ENCODE peak calls at places on chromosomes 6 and 20, in eight cellular contexts. One of them, this sample, is unnamed.

GRCh38 chr20:40561187-40561586 is 127.8 kb downstream of the MAFB start:
- DNase-seq in esophagus muscularis mucosa: no peak
- DNase-seq in cardiac fibroblast: no peak
- DNase-seq in adrenal gland: no peak
- DNase-seq in spleen: no peak
- DNase-seq in brain microvascular endothelial cell: no peak
- DNase-seq in fibroblast of the aortic adventitia: no peak
- DNase-seq in heart right ventricle: no peak
- DNase-seq in this sample: no peak

GRCh38 chr20:40008177-40008576 is 680.9 kb downstream of the MAFB start:
- DNase-seq in esophagus muscularis mucosa: no peak
- DNase-seq in cardiac fibroblast: peak; percentile 3
- DNase-seq in adrenal gland: no peak
- DNase-seq in spleen: no peak
- DNase-seq in brain microvascular endothelial cell: no peak
- DNase-seq in fibroblast of the aortic adventitia: peak; percentile 2
- DNase-seq in heart right ventricle: no peak
- DNase-seq in this sample: no peak

GRCh38 chr6:6856538-6857523 is 250.9 kb upstream of the RREB1 start:
- DNase-seq in esophagus muscularis mucosa: no peak
- DNase-seq in cardiac fibroblast: peak; percentile 59
- DNase-seq in adrenal gland: peak; percentile 72
- DNase-seq in spleen: peak; percentile 78
- DNase-seq in brain microvascular endothelial cell: peak; percentile 19
- DNase-seq in fibroblast of the aortic adventitia: peak; percentile 15
- DNase-seq in heart right ventricle: peak; percentile 70
- DNase-seq in this sample: no peak

GRCh38 chr20:59171986-59172385 is 8.4 kb downstream of the ZNF831 start:
- DNase-seq in esophagus muscularis mucosa: no peak
- DNase-seq in cardiac fibroblast: no peak
- DNase-seq in adrenal gland: no peak
- DNase-seq in spleen: no peak
- DNase-seq in brain microvascular endothelial cell: no peak
- DNase-seq in fibroblast of the aortic adventitia: no peak
- DNase-seq in heart right ventricle: no peak
- DNase-seq in this sample: no peak

GRCh38 chr20:32461836-32462600 is 103.9 kb downstream of the ASXL1 start:
- DNase-seq in esophagus muscularis mucosa: no peak
- DNase-seq in cardiac fibroblast: no peak
- DNase-seq in adrenal gland: no peak
- DNase-seq in spleen: no peak
- DNase-seq in brain microvascular endothelial cell: no peak
- DNase-seq in fibroblast of the aortic adventitia: no peak
- DNase-seq in heart right ventricle: no peak
- DNase-seq in this sample: no peak

GRCh38 chr6:17450825-17451224 is 57.4 kb downstream of the CAP2 start:
- DNase-seq in esophagus muscularis mucosa: no peak
- DNase-seq in cardiac fibroblast: no peak
- DNase-seq in adrenal gland: no peak
- DNase-seq in spleen: no peak
- DNase-seq in brain microvascular endothelial cell: no peak
- DNase-seq in fibroblast of the aortic adventitia: no peak
- DNase-seq in heart right ventricle: no peak
- DNase-seq in this sample: no peak

GRCh38 chr20:41004561-41005360 is 23.9 kb upstream of the TOP1 start:
- DNase-seq in esophagus muscularis mucosa: no peak
- DNase-seq in cardiac fibroblast: peak; percentile 41
- DNase-seq in adrenal gland: no peak
- DNase-seq in spleen: no peak
- DNase-seq in brain microvascular endothelial cell: no peak
- DNase-seq in fibroblast of the aortic adventitia: no peak
- DNase-seq in heart right ventricle: no peak
- DNase-seq in this sample: no peak

GRCh38 chr6:168192195-168192900 is 113.3 kb upstream of the FRMD1 start:
- DNase-seq in esophagus muscularis mucosa: no peak
- DNase-seq in cardiac fibroblast: no peak
- DNase-seq in adrenal gland: no peak
- DNase-seq in spleen: no peak
- DNase-seq in brain microvascular endothelial cell: no peak
- DNase-seq in fibroblast of the aortic adventitia: no peak
- DNase-seq in heart right ventricle: no peak
- DNase-seq in this sample: no peak

GRCh38 chr6:51929934-51930574 is 157.4 kb downstream of the PKHD1 start:
- DNase-seq in esophagus muscularis mucosa: no peak
- DNase-seq in cardiac fibroblast: no peak
- DNase-seq in adrenal gland: no peak
- DNase-seq in spleen: no peak
- DNase-seq in brain microvascular endothelial cell: no peak
- DNase-seq in fibroblast of the aortic adventitia: no peak
- DNase-seq in heart right ventricle: no peak
- DNase-seq in this sample: no peak

DNA sequence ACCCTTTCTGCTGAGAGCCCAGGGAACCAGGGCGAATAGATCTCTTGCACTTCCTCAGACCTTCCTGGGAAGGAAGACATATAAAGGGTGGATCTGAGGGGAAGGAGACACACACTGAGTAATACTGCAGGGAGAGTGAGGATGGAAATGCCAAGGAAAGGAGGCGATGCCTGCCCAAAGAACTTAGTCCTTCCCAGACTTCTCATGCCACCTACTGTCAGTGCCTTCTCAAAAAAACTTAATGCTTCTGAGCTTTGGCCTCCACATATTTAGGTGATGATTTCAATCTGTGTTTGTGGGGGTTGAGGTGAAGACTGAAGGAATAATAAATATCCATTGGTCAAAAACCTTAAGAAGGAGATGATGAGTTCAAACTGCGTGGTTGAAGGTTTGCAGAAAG is 9.7 kb downstream of the BTN3A1 start:
- DNase-seq in esophagus muscularis mucosa: no peak
- DNase-seq in cardiac fibroblast: peak; percentile 18
- DNase-seq in adrenal gland: no peak
- DNase-seq in spleen: no peak
- DNase-seq in brain microvascular endothelial cell: no peak
- DNase-seq in fibroblast of the aortic adventitia: no peak
- DNase-seq in heart right ventricle: no peak
- DNase-seq in this sample: no peak
- H3K4me3 ChIP-seq in esophagus muscularis mucosa: no peak overlapping the region
- H3K4me3 ChIP-seq in cardiac fibroblast: no peak overlapping the region
- H3K4me3 ChIP-seq in adrenal gland: no peak overlapping the region
- H3K4me3 ChIP-seq in spleen: no peak overlapping the region
- H3K4me3 ChIP-seq in brain microvascular endothelial cell: no peak overlapping the region
- H3K4me3 ChIP-seq in fibroblast of the aortic adventitia: no peak overlapping the region
- H3K4me3 ChIP-seq in heart right ventricle: no peak overlapping the region
- H3K4me3 ChIP-seq in this sample: no peak overlapping the region

GRCh38 chr6:157017861-157018260 is 240.7 kb downstream of the ARID1B start:
- DNase-seq in esophagus muscularis mucosa: no peak
- DNase-seq in cardiac fibroblast: no peak
- DNase-seq in adrenal gland: no peak
- DNase-seq in spleen: no peak
- DNase-seq in brain microvascular endothelial cell: no peak
- DNase-seq in fibroblast of the aortic adventitia: no peak
- DNase-seq in heart right ventricle: no peak
- DNase-seq in this sample: no peak

GRCh38 chr6:157021267-157022021 is 244.3 kb downstream of the ARID1B start:
- DNase-seq in esophagus muscularis mucosa: peak; percentile 96
- DNase-seq in cardiac fibroblast: peak; percentile 87
- DNase-seq in adrenal gland: peak; percentile 94
- DNase-seq in spleen: peak; percentile 98
- DNase-seq in brain microvascular endothelial cell: peak; percentile 85
- DNase-seq in fibroblast of the aortic adventitia: peak; percentile 86
- DNase-seq in heart right ventricle: peak; percentile 91
- DNase-seq in this sample: peak; percentile 41

GRCh38 chr6:157019115-157019628 is 242.0 kb downstream of the ARID1B start:
- DNase-seq in esophagus muscularis mucosa: no peak
- DNase-seq in cardiac fibroblast: no peak
- DNase-seq in adrenal gland: no peak
- DNase-seq in spleen: no peak
- DNase-seq in brain microvascular endothelial cell: no peak
- DNase-seq in fibroblast of the aortic adventitia: peak; percentile 5
- DNase-seq in heart right ventricle: no peak
- DNase-seq in this sample: no peak

GRCh38 chr6:157020398-157021266 is 243.5 kb downstream of the ARID1B start:
- DNase-seq in esophagus muscularis mucosa: peak; percentile 95
- DNase-seq in cardiac fibroblast: peak; percentile 68
- DNase-seq in adrenal gland: peak; percentile 66
- DNase-seq in spleen: no peak
- DNase-seq in brain microvascular endothelial cell: peak; percentile 47
- DNase-seq in fibroblast of the aortic adventitia: peak; percentile 65
- DNase-seq in heart right ventricle: peak; percentile 54
- DNase-seq in this sample: no peak

DNA sequence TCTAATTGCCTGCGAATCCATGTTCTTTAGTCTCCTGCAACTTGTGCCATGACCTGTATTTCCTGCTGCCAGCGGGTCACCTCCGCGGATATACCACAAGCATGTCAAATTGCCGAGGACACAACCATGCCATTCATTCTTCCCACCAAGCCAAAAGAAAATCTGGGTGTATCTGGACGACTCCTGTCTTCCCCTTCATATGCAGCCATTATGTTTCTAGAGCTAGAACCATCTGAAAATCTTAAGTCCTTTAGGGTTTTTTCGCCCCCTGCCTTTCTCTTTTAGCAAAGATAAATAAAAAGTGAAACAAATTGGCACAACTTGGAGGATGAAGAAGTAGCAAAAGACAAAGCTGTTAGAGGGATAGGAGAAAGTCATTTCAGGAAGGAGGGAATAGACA is 242.6 kb downstream of the ARID1B start:
- DNase-seq in esophagus muscularis mucosa: no peak
- DNase-seq in cardiac fibroblast: no peak
- DNase-seq in adrenal gland: no peak
- DNase-seq in spleen: no peak
- DNase-seq in brain microvascular endothelial cell: no peak
- DNase-seq in fibroblast of the aortic adventitia: peak; percentile 48
- DNase-seq in heart right ventricle: no peak
- DNase-seq in this sample: no peak
- TF ChIP-seq CTCF in esophagus muscularis mucosa: no peak
- TF ChIP-seq CTCF in cardiac fibroblast: no peak
- TF ChIP-seq CTCF in adrenal gland: no peak
- TF ChIP-seq CTCF in spleen: peak; percentile 16
- TF ChIP-seq CTCF in brain microvascular endothelial cell: no peak
- TF ChIP-seq CTCF in fibroblast of the aortic adventitia: no peak
- TF ChIP-seq CTCF in heart right ventricle: no peak
- TF ChIP-seq CTCF in this sample: no peak

GRCh38 chr6:27096834-27097511 is 150.5 kb upstream of the PRSS16 start:
- DNase-seq in esophagus muscularis mucosa: no peak
- DNase-seq in cardiac fibroblast: peak; percentile 92
- DNase-seq in adrenal gland: peak; percentile 9
- DNase-seq in spleen: no peak
- DNase-seq in brain microvascular endothelial cell: peak; percentile 90
- DNase-seq in fibroblast of the aortic adventitia: peak; percentile 72
- DNase-seq in heart right ventricle: no peak
- DNase-seq in this sample: no peak

GRCh38 chr6:27092316-27092692 is 155.2 kb upstream of the PRSS16 start:
- DNase-seq in esophagus muscularis mucosa: no peak
- DNase-seq in cardiac fibroblast: no peak
- DNase-seq in adrenal gland: no peak
- DNase-seq in spleen: no peak
- DNase-seq in brain microvascular endothelial cell: no peak
- DNase-seq in fibroblast of the aortic adventitia: no peak
- DNase-seq in heart right ventricle: no peak
- DNase-seq in this sample: no peak

GRCh38 chr6:27091661-27092315 is 155.7 kb upstream of the PRSS16 start:
- DNase-seq in esophagus muscularis mucosa: no peak
- DNase-seq in cardiac fibroblast: peak; percentile 96
- DNase-seq in adrenal gland: no peak
- DNase-seq in spleen: no peak
- DNase-seq in brain microvascular endothelial cell: peak; percentile 94
- DNase-seq in fibroblast of the aortic adventitia: peak; percentile 93
- DNase-seq in heart right ventricle: no peak
- DNase-seq in this sample: peak; percentile 51

GRCh38 chr6:27098956-27099355 is 148.5 kb upstream of the PRSS16 start:
- DNase-seq in esophagus muscularis mucosa: no peak
- DNase-seq in cardiac fibroblast: no peak
- DNase-seq in adrenal gland: no peak
- DNase-seq in spleen: no peak
- DNase-seq in brain microvascular endothelial cell: no peak
- DNase-seq in fibroblast of the aortic adventitia: no peak
- DNase-seq in heart right ventricle: no peak
- DNase-seq in this sample: no peak

DNA sequence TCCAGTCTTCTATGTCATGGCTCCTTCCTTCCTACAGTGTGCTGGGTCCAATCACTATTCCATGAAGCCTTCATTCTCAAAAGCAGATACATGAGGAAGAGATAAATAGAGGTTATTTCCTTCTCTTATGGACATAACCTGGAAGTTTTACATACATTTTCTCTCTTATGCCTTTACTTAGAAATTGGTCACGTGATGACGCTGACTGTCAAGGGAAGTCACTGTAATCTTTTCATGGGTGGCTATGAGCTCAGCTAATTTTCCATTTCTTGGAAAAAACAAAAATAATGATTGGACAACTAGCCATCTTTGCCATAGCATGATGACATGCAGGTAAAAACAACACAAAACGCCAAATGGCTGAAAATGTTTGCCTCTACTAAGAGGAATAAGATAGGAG is 151.6 kb upstream of the PRSS16 start:
- DNase-seq in esophagus muscularis mucosa: no peak
- DNase-seq in cardiac fibroblast: no peak
- DNase-seq in adrenal gland: no peak
- DNase-seq in spleen: no peak
- DNase-seq in brain microvascular endothelial cell: no peak
- DNase-seq in fibroblast of the aortic adventitia: no peak
- DNase-seq in heart right ventricle: no peak
- DNase-seq in this sample: no peak
- H3K4me3 ChIP-seq in esophagus muscularis mucosa: no peak overlapping the region
- H3K4me3 ChIP-seq in cardiac fibroblast: no peak overlapping the region
- H3K4me3 ChIP-seq in adrenal gland: no peak overlapping the region
- H3K4me3 ChIP-seq in spleen: no peak overlapping the region
- H3K4me3 ChIP-seq in brain microvascular endothelial cell: no peak overlapping the region
- H3K4me3 ChIP-seq in fibroblast of the aortic adventitia: no peak overlapping the region
- H3K4me3 ChIP-seq in heart right ventricle: no peak overlapping the region
- H3K4me3 ChIP-seq in this sample: no peak overlapping the region

DNA sequence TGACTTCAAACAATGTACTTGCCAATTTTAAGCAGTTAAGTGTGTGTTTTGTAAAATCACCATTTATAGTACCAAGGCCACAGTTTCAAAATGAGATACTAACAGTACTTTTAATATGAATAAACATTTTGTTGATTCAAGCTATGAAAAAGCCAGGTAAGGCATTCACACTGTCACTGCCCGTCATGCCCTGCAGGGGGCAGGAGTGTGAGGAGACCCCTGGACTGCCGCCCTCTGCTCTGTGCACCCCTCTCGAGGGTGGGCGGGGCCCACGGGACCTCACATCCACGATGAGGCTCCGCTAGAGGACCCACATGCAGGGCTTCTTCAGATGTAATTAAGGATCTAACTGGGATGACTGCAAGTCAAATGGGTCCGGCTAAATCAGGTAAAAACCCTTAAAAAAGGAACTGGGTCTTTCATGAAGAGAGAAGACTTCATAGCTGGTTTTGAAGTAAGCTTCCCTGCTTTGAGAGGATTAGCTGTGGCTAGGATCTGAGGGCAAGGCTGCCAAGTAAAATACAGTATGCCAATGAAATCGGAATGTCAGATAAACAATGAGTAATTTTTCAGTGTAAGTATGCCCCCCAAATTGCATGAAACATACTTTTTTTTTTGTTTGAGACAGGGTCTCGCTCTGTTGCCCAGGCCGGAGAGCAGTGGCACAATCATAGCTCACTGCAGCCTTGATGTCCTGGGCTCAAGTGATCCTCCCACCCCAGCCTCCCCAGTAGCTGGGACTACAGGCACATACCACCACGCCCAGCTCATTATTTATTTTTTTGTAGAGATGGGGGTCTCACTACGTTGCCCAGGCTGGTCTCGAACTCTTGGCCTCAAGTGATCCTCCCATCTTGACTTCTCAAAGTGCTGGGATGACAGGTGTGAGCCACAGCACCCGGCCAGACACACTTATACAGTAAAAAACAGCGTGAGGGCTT is 18.7 kb downstream of the DIDO1 start:
- DNase-seq in esophagus muscularis mucosa: no peak
- DNase-seq in cardiac fibroblast: no peak
- DNase-seq in adrenal gland: no peak
- DNase-seq in spleen: no peak
- DNase-seq in brain microvascular endothelial cell: no peak
- DNase-seq in fibroblast of the aortic adventitia: no peak
- DNase-seq in heart right ventricle: no peak
- DNase-seq in this sample: no peak
- TF ChIP-seq CTCF in esophagus muscularis mucosa: no peak
- TF ChIP-seq CTCF in cardiac fibroblast: peak; percentile 61
- TF ChIP-seq CTCF in adrenal gland: no peak
- TF ChIP-seq CTCF in spleen: peak; percentile 46
- TF ChIP-seq CTCF in brain microvascular endothelial cell: peak; percentile 71
- TF ChIP-seq CTCF in fibroblast of the aortic adventitia: peak; percentile 54
- TF ChIP-seq CTCF in heart right ventricle: peak; percentile 31
- TF ChIP-seq CTCF in this sample: peak; percentile 55